ENCODE peak calls at places on chromosome X, in six cellular contexts. X, C, I, B, G and J are unnamed samples.

GRCh38 chrX:142601792-142602191 is 396.7 kb upstream of the MAGEC2 start:
- DNase-seq in X (no peak), C (no peak), I (no peak), B (no peak), G (no peak), J (no peak)

GRCh38 chrX:25442501-25442900 is 426.7 kb upstream of the ARX start:
- DNase-seq in X (no peak), C (no peak), I (no peak), B (no peak), G (no peak), J (no peak)

GRCh38 chrX:43718081-43718480 is 62.0 kb downstream of the MAOA start:
- DNase-seq in X (no peak), C (no peak), I (no peak), B (no peak), G (no peak), J (no peak)

GRCh38 chrX:74218895-74219294 is 85.1 kb upstream of the ZCCHC13 start:
- DNase-seq in X (no peak), C (no peak), I (no peak), B (no peak), G (no peak), J (no peak)

GRCh38 chrX:30282527-30282926 is 26.7 kb downstream of the NR0B1 start:
- DNase-seq in X (no peak), C (no peak), I (no peak), B (no peak), G (no peak), J (no peak)

GRCh38 chrX:13026877-13027652 is 17.4 kb downstream of the FAM9C start:
- DNase-seq in X (no peak), C (no peak), I (no peak), B (no peak), G (no peak), J (no peak)

GRCh38 chrX:10579018-10579752 is 41.2 kb downstream of the MID1 start:
- DNase-seq in X (no peak), C (no peak), I (no peak), B (peak), G (no peak), J (no peak)

GRCh38 chrX:122625821-122626220 is 558.3 kb upstream of the GRIA3 start:
- DNase-seq in X (no peak), C (no peak), I (no peak), B (no peak), G (no peak), J (no peak)

GRCh38 chrX:26409636-26410035 is 193.7 kb downstream of the MAGEB5 start:
- DNase-seq in X (no peak), C (no peak), I (no peak), B (no peak), G (no peak), J (no peak)

GRCh38 chrX:100289159-100289558 is 120.9 kb downstream of the PCDH19 start:
- DNase-seq in X (no peak), C (no peak), I (no peak), B (no peak), G (no peak), J (no peak)

GRCh38 chrX:119145241-119145653 is 17.6 kb upstream of the KIAA1210 start:
- DNase-seq in X (peak), C (no peak), I (no peak), B (no peak), G (no peak), J (no peak)

GRCh38 chrX:130347336-130347735 is 7.6 kb downstream of the SLC25A14 start:
- DNase-seq in X (no peak), C (no peak), I (no peak), B (no peak), G (no peak), J (no peak)

GRCh38 chrX:120560842-120561633 is at the start of gene CUL4B:
- DNase-seq in X (peak), C (peak), I (peak), B (peak), G (peak), J (peak)
- TF ChIP-seq POLR2A in X (peak), C (peak), I (peak), B (peak), G (peak), J (peak)

GRCh38 chrX:1403228-1403627 is 11.3 kb upstream of the SLC25A6 start:
- DNase-seq in X (no peak), C (no peak), I (no peak), B (no peak), G (no peak), J (no peak)

GRCh38 chrX:1400049-1400448 is 8.1 kb upstream of the SLC25A6 start:
- DNase-seq in X (no peak), C (no peak), I (no peak), B (no peak), G (no peak), J (no peak)

GRCh38 chrX:1401611-1402430 is 9.9 kb upstream of the SLC25A6 start:
- DNase-seq in X (no peak), C (no peak), I (no peak), B (no peak), G (no peak), J (no peak)

GRCh38 chrX:1398431-1399340 is 6.8 kb upstream of the SLC25A6 start:
- DNase-seq in X (no peak), C (no peak), I (no peak), B (no peak), G (no peak), J (no peak)

DNA sequence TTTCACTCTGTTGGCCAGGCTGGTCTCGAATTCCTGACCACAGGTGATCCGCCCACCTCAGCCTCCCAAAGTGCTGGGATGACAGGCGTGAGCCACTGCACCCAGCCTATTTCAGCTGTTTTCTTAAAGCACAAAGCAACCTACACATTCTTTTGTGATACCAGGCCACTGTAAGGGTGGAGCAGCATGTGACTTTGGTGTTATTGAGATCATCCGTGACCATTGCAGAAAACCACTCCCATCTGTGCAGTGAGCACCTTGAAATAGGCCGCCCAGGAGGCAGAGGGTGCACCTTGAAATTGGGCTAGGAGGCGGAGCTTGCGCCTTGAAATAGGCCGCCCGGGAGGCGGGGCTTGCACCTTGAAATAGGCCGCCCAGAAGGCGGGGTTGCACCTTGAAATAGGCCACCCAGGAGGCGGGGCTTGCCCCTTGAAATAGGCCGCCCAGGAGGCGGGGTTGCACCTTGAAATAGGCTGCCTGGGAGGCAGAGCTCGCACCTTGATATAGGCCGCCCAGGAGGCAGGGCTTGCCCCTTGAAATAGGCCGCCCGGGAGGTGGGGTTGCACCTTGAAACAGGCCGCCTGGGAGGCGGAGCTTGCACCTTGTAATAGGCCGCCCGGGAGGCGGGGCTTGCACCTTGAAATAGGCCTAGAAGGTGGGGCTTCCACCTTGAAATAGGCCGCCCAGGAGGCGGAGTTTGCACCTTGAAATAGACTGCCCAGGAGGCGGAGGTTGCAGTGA is 9.0 kb upstream of the SLC25A6 start:
- DNase-seq in X (peak), C (peak), I (no peak), B (peak), G (no peak), J (no peak)
- TF ChIP-seq TAF1 in X (no peak), C (no peak), I (no peak), B (no peak), G (no peak), J (no peak)

GRCh38 chrX:154358829-154359228 is 15.6 kb downstream of the FLNA start:
- DNase-seq in X (no peak), C (no peak), I (no peak), B (no peak), G (no peak), J (no peak)

GRCh38 chrX:154359362-154360154 is 14.9 kb downstream of the FLNA start:
- DNase-seq in X (no peak), C (no peak), I (no peak), B (no peak), G (no peak), J (no peak)

GRCh38 chrX:154362085-154362742 is 12.2 kb downstream of the FLNA start:
- DNase-seq in X (no peak), C (no peak), I (no peak), B (no peak), G (no peak), J (no peak)

GRCh38 chrX:154358011-154358410 is 16.4 kb downstream of the FLNA start:
- DNase-seq in X (no peak), C (no peak), I (no peak), B (no peak), G (no peak), J (no peak)

GRCh38 chrX:154360155-154360713 is 14.2 kb downstream of the FLNA start:
- DNase-seq in X (no peak), C (no peak), I (no peak), B (no peak), G (no peak), J (no peak)
- TF ChIP-seq POLR2AphosphoS5 in X (no peak), C (no peak), I (no peak), B (no peak), G (no peak), J (no peak)

GRCh38 chrX:154401045-154401799 is 3.0 kb downstream of the RPL10 start:
- DNase-seq in X (peak), C (no peak), I (no peak), B (peak), G (no peak), J (no peak)
- TF ChIP-seq POLR2A in X (peak), C (no peak), I (peak), B (no peak), G (peak), J (peak)